ENCODE peak calls at places on chromosomes 7 and 10, in ten cellular contexts. W is mammary epithelial cell; F is HCT116; B is endothelial cell; Z is CD8-positive, alpha-beta T cell; M is BE2C; R is AG04450; Y is breast epithelium; T is fibroblast of mammary gland; G is nephron progenitor cell. P is an unnamed sample.

GRCh38 chr10:91799580-91799975 is 1.4 kb downstream of the TNKS2 start:
- DNase-seq in W (peak), F (no peak), B (no peak), Z (no peak), M (no peak), R (no peak), Y (no peak), T (peak), G (no peak), P (no peak)

GRCh38 chr7:54704851-54705250 is 54.2 kb downstream of the SEC61G start:
- DNase-seq in W (no peak), F (no peak), B (no peak), Z (no peak), M (no peak), R (no peak), Y (no peak), T (no peak), G (no peak), P (no peak)

GRCh38 chr7:132521423-132521822 is 54.8 kb downstream of the PLXNA4 start:
- DNase-seq in W (no peak), F (no peak), B (no peak), Z (no peak), M (no peak), R (no peak), Y (no peak), T (no peak), G (no peak), P (no peak)

GRCh38 chr7:98168181-98168903 is 42.9 kb upstream of the BHLHA15 start:
- DNase-seq in W (peak), F (peak), B (peak), Z (peak), M (peak), R (peak), Y (no peak), T (peak), G (peak), P (peak)

GRCh38 chr10:133131053-133131452 is 29.0 kb upstream of the KNDC1 start:
- DNase-seq in W (no peak), F (no peak), B (no peak), Z (no peak), M (no peak), R (no peak), Y (peak), T (no peak), G (no peak), P (peak)

GRCh38 chr10:5199398-5199797 is 2.8 kb downstream of the AKR1C4 start:
- DNase-seq in W (no peak), F (no peak), B (peak), Z (no peak), M (no peak), R (no peak), Y (no peak), T (no peak), G (no peak), P (no peak)

GRCh38 chr10:114911052-114911697 is 26.8 kb upstream of the TRUB1 start:
- DNase-seq in W (no peak), F (no peak), B (no peak), Z (no peak), M (no peak), R (no peak), Y (no peak), T (no peak), G (no peak), P (no peak)

GRCh38 chr10:73439055-73439454 is 5.7 kb upstream of the MSS51 start:
- DNase-seq in W (peak), F (no peak), B (no peak), Z (no peak), M (no peak), R (peak), Y (no peak), T (peak), G (no peak), P (no peak)

GRCh38 chr10:88097092-88097894 is 233.9 kb downstream of the PTEN start:
- DNase-seq in W (no peak), F (no peak), B (no peak), Z (no peak), M (no peak), R (no peak), Y (no peak), T (peak), G (no peak), P (no peak)

GRCh38 chr10:130555411-130555750 is 419.2 kb downstream of the GLRX3 start:
- DNase-seq in W (no peak), F (no peak), B (no peak), Z (no peak), M (no peak), R (no peak), Y (no peak), T (no peak), G (no peak), P (no peak)

GRCh38 chr7:82600601-82601000 is 157.0 kb upstream of the CACNA2D1 start:
- DNase-seq in W (no peak), F (no peak), B (no peak), Z (no peak), M (no peak), R (no peak), Y (no peak), T (peak), G (no peak), P (no peak)

GRCh38 chr7:159147246-159147645 is 2.6 kb upstream of the VIPR2 start:
- DNase-seq in W (no peak), F (no peak), B (no peak), Z (no peak), M (no peak), R (no peak), Y (no peak), T (no peak), G (no peak), P (no peak)

GRCh38 chr7:151566897-151567320 is 47.2 kb upstream of the RHEB start:
- DNase-seq in W (peak), F (no peak), B (no peak), Z (no peak), M (no peak), R (no peak), Y (no peak), T (peak), G (no peak), P (no peak)

GRCh38 chr10:117543999-117544728 is 1.6 kb downstream of the EMX2 start:
- DNase-seq in W (no peak), F (no peak), B (no peak), Z (no peak), M (no peak), R (no peak), Y (no peak), T (no peak), G (peak), P (peak)

GRCh38 chr10:103800789-103801540 is 54.4 kb downstream of the SH3PXD2A start:
- DNase-seq in W (peak), F (no peak), B (no peak), Z (peak), M (no peak), R (no peak), Y (peak), T (no peak), G (no peak), P (no peak)

GRCh38 chr7:17493451-17493850 is 195.0 kb downstream of the AHR start:
- DNase-seq in W (peak), F (no peak), B (no peak), Z (no peak), M (no peak), R (no peak), Y (no peak), T (peak), G (no peak), P (no peak)

GRCh38 chr7:5779108-5779507 is 2.4 kb downstream of the RNF216 start:
- DNase-seq in W (no peak), F (no peak), B (no peak), Z (no peak), M (no peak), R (no peak), Y (no peak), T (no peak), G (no peak), P (no peak)

GRCh38 chr7:3995187-3995586 is 686.9 kb upstream of the FOXK1 start:
- DNase-seq in W (no peak), F (no peak), B (no peak), Z (no peak), M (no peak), R (no peak), Y (no peak), T (no peak), G (no peak), P (no peak)

GRCh38 chr7:17640730-17641377 is 299.4 kb downstream of the SNX13 start:
- DNase-seq in W (no peak), F (peak), B (peak), Z (no peak), M (peak), R (no peak), Y (no peak), T (peak), G (peak), P (no peak)

GRCh38 chr10:18229839-18230238 is 89.6 kb downstream of the CACNB2 start:
- DNase-seq in W (peak), F (no peak), B (no peak), Z (no peak), M (no peak), R (no peak), Y (no peak), T (peak), G (no peak), P (no peak)

GRCh38 chr7:139875821-139876241 is 46.8 kb downstream of the TBXAS1 start:
- DNase-seq in W (no peak), F (no peak), B (no peak), Z (no peak), M (no peak), R (no peak), Y (no peak), T (no peak), G (no peak), P (no peak)

DNA sequence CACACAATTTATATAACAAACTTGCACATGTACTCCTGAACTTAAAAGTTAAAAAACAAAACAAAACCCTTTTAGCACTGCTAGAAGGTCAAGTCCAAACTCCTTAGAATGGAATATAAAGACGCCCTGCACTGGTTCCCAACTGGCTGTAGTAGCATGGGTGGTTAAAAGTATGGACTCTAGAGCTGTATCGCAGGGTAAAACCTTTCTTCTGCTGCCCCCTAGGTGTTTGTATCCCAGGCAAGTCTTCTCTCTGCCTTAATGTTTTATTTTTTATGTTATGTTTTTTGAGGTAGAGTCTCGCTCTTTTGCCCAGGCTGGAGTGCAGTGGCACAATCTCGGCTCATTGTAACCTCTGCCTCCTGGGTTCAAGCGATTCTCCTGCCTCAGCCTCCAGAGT is 35.2 kb downstream of the LSMEM1 start:
- DNase-seq in W (no peak), F (peak), B (no peak), Z (no peak), M (no peak), R (no peak), Y (no peak), T (no peak), G (no peak), P (no peak)
- TF ChIP-seq CTCF in W (no peak), F (peak), B (no peak), Z (no peak), M (no peak), R (no peak), Y (no peak), T (peak), G (no peak), P (no peak)

DNA sequence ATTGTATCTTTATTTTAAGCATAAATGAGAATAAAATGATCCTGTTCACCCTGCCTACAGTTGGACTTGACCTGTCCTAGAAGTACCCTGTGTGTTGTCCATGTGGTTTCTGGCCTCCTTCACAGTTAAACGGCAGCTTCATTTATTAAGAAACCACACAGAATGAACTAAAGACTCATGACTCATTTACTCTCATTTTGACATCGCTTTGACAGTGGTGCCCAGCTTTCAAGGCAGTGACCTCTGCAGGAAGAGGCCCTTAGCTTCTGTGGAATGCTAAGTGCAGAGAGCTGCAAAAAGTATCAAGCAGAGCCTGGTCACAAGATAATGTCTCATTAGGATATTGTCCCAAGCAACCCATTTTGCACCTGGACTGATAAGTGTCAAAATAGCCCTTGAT is 93.4 kb downstream of the AVL9 start:
- DNase-seq in W (peak), F (no peak), B (no peak), Z (no peak), M (no peak), R (no peak), Y (no peak), T (peak), G (no peak), P (no peak)
- TF ChIP-seq CTCF in W (no peak), F (no peak), B (no peak), Z (no peak), M (no peak), R (no peak), Y (no peak), T (peak), G (no peak), P (no peak)

DNA sequence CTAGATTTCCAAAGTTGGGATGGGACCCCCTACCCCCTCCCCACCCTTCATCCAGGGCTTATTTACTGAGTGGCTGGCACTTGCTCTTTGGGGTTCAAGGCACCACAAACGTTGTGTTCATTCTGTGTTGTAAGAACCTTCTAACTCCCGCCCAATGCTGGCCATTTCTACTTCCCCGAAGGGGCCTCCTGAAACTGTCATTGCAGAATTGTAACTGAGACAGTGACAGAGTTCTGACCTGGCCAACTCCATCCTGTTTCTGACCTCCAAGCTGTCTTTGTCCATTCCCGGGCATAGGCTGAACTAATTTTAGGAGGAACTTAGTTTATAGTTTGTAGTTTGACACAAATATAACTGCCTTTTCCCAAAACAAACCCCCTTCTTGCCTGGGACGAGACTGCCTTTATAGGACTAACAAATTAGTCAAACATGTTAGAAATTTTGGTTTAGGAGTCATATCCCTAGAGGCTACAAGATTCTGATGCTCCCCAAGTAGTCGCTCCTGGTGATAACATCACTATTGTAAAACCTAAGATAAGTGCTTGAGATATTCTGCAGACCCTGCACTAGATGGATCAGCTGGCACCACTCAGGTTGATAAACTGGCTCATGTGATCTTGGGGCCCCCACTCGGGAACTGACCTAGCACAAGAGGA is 34.8 kb upstream of the ZMIZ2 start:
- DNase-seq in W (no peak), F (no peak), B (no peak), Z (no peak), M (no peak), R (no peak), Y (no peak), T (peak), G (no peak), P (no peak)
- TF ChIP-seq CTCF in W (no peak), F (no peak), B (no peak), Z (no peak), M (no peak), R (no peak), Y (no peak), T (no peak), G (no peak), P (no peak)

GRCh38 chr7:128210036-128210347 is 31.1 kb upstream of the LEP start:
- DNase-seq in W (no peak), F (no peak), B (no peak), Z (no peak), M (no peak), R (no peak), Y (no peak), T (no peak), G (no peak), P (no peak)
- TF ChIP-seq CTCF in W (no peak), F (no peak), B (peak), Z (peak), M (no peak), R (no peak), Y (no peak), T (no peak), G (no peak), P (no peak)

GRCh38 chr10:326350-326749 is 191.1 kb downstream of the ZMYND11 start:
- DNase-seq in W (no peak), F (no peak), B (no peak), Z (no peak), M (no peak), R (no peak), Y (no peak), T (no peak), G (no peak), P (no peak)

GRCh38 chr10:327889-328809 is 192.9 kb downstream of the ZMYND11 start:
- DNase-seq in W (no peak), F (no peak), B (no peak), Z (no peak), M (no peak), R (no peak), Y (no peak), T (no peak), G (no peak), P (no peak)

GRCh38 chr10:326894-327635 is 191.8 kb downstream of the ZMYND11 start:
- DNase-seq in W (no peak), F (no peak), B (no peak), Z (no peak), M (no peak), R (no peak), Y (no peak), T (no peak), G (no peak), P (no peak)

GRCh38 chr10:331186-331585 is 195.9 kb downstream of the ZMYND11 start:
- DNase-seq in W (no peak), F (no peak), B (no peak), Z (no peak), M (no peak), R (no peak), Y (no peak), T (no peak), G (no peak), P (no peak)

GRCh38 chr10:329361-330099 is 194.3 kb downstream of the ZMYND11 start:
- DNase-seq in W (peak), F (peak), B (no peak), Z (peak), M (peak), R (peak), Y (peak), T (peak), G (no peak), P (no peak)
- TF ChIP-seq CTCF in W (peak), F (no peak), B (no peak), Z (no peak), M (peak), R (peak), Y (no peak), T (no peak), G (no peak), P (no peak)

GRCh38 chr7:35694784-35695627 is at the start of gene HERPUD2:
- DNase-seq in W (peak), F (peak), B (peak), Z (peak), M (peak), R (peak), Y (peak), T (peak), G (peak), P (peak)
- TF ChIP-seq CTCF in W (no peak), F (no peak), B (no peak), Z (no peak), M (no peak), R (peak), Y (no peak), T (no peak), G (no peak), P (no peak)

GRCh38 chr7:85023066-85023687 is 163.7 kb downstream of the SEMA3D start:
- DNase-seq in W (peak), F (peak), B (peak), Z (no peak), M (peak), R (peak), Y (no peak), T (peak), G (peak), P (no peak)
- TF ChIP-seq CTCF in W (peak), F (peak), B (peak), Z (peak), M (peak), R (peak), Y (peak), T (peak), G (peak), P (peak)